ENCODE peak calls at places on chromosomes 12 and 14, in four cellular contexts. K, H, W and Y are unnamed samples. For H3K9me3, the result is how much of the 10 kb centered on the place peaks cover.

GRCh38 chr12:8648598-8649205 is 13.9 kb downstream of the MFAP5 start:
- DNase-seq in K (no peak), H (no peak), W (no peak), Y (no peak)

GRCh38 chr12:3802721-3803120 is 49.8 kb upstream of the CRACR2A start:
- DNase-seq in K (no peak), H (no peak), W (no peak), Y (no peak)

GRCh38 chr14:101464310-101464983 is 96.8 kb upstream of the DIO3 start:
- DNase-seq in K (no peak), H (no peak), W (no peak), Y (no peak)

GRCh38 chr14:104913413-104913812 is 11.3 kb upstream of the PLD4 start:
- DNase-seq in K (no peak), H (no peak), W (no peak), Y (no peak)

GRCh38 chr14:89304972-89305703 is 111.9 kb downstream of the FOXN3 start:
- DNase-seq in K (no peak), H (no peak), W (no peak), Y (no peak)

GRCh38 chr14:92724516-92725340 is 23.7 kb downstream of the LGMN start:
- DNase-seq in K (peak), H (peak), W (no peak), Y (no peak)

GRCh38 chr14:102341566-102341965 is 21.1 kb downstream of the CINP start:
- DNase-seq in K (no peak), H (no peak), W (no peak), Y (no peak)

GRCh38 chr14:75249251-75249957 is 29.2 kb upstream of the FOS start:
- DNase-seq in K (peak), H (no peak), W (no peak), Y (no peak)

GRCh38 chr12:131831635-131832041 is 3.4 kb downstream of the MMP17 start:
- DNase-seq in K (no peak), H (no peak), W (no peak), Y (no peak)

GRCh38 chr12:127149226-127149964 is 1117.6 kb upstream of the TMEM132C start:
- DNase-seq in K (no peak), H (no peak), W (no peak), Y (no peak)

GRCh38 chr12:60205500-60205899 is 609.7 kb downstream of the SLC16A7 start:
- DNase-seq in K (peak), H (no peak), W (no peak), Y (no peak)

GRCh38 chr14:50082784-50083466 is 33.4 kb downstream of the VCPKMT start:
- DNase-seq in K (no peak), H (no peak), W (no peak), Y (no peak)

GRCh38 chr14:90487031-90487430 is 90.2 kb downstream of the CALM1 start:
- DNase-seq in K (no peak), H (no peak), W (no peak), Y (no peak)

GRCh38 chr12:95859344-95859816 is 628 bp downstream of the SNRPF start:
- DNase-seq in K (peak), H (peak), W (no peak), Y (no peak)

GRCh38 chr14:38755036-38755435 is 348.0 kb downstream of the SEC23A start:
- DNase-seq in K (no peak), H (no peak), W (no peak), Y (no peak)

GRCh38 chr12:54439521-54440255 is 20.6 kb upstream of the ITGA5 start:
- DNase-seq in K (peak), H (peak), W (peak), Y (no peak)

GRCh38 chr12:109098671-109099070 is 1.3 kb downstream of the UNG start:
- DNase-seq in K (no peak), H (no peak), W (no peak), Y (no peak)

GRCh38 chr12:59651230-59651920 is 55.5 kb downstream of the SLC16A7 start:
- DNase-seq in K (no peak), H (peak), W (no peak), Y (no peak)

GRCh38 chr12:68785358-68785757 is 22.6 kb upstream of the MDM2 start:
- DNase-seq in K (no peak), H (no peak), W (no peak), Y (no peak)

GRCh38 chr14:22915886-22916521 is 2.9 kb downstream of the RBM23 start:
- DNase-seq in K (no peak), H (peak), W (no peak), Y (no peak)

GRCh38 chr14:48936352-48936751 is 649.8 kb downstream of the RPS29 start:
- DNase-seq in K (no peak), H (no peak), W (no peak), Y (no peak)

GRCh38 chr12:116662612-116663144 is 75.2 kb downstream of the SPRING1 start:
- DNase-seq in K (no peak), H (peak), W (no peak), Y (no peak)

GRCh38 chr12:66028388-66028787 is 102.2 kb downstream of the LLPH start:
- DNase-seq in K (no peak), H (no peak), W (no peak), Y (no peak)
- H3K9me3 ChIP-seq in K (under half), H (under half), W (under half), Y (under half)

DNA sequence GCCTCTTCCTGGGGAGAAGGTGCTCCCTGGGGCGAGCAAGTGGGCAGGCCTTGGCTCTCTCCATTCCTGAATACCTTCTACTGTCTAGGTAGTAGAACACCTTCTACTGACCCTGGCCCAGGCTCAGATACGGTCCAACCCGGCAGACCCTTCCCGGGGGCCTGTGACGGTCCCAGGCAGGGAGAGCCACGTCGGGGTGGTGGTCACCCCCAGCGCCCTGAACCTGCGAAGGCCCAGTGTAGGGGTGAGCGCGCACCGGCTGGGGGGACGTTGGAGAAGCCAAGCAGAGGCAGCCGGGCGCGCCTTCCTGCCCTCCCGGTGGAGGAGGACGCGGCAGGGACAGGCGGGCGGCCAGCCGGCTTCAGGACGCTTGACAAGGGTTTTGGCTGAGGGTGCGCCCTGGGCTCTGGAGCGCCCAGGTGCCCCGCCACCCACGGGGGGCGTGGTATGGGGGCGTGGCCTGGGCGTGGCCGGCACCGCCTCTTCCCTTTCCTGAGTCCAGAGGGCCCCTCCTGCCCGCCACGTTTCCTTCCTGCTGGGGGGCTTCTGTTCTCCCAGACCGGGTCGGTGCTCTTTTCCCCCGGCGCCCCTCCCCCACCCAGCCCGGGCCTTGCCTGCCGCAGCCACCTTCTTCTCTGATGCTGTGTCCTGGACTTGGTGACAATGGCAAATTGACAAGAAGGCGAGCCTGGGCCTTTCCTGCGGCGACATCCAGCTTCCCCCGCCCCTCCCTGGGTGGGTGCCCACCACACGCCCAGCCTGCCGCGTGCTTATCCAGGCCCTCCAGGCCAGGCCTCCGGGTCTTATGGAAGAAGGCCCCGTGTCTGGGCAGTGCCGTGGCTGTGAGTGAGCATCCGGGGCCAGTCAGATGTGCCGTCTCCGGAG is 24.5 kb upstream of the PPP1R13B start:
- DNase-seq in K (peak), H (no peak), W (no peak), Y (no peak)
- TF ChIP-seq SIN3A in K (no peak), H (no peak), W (no peak), Y (no peak)

GRCh38 chr14:37034410-37035285 is 137.8 kb downstream of the SLC25A21 start:
- DNase-seq in K (no peak), H (no peak), W (no peak), Y (no peak)
- TF ChIP-seq TCF7L2 in K (no peak), H (no peak), W (no peak), Y (no peak)

DNA sequence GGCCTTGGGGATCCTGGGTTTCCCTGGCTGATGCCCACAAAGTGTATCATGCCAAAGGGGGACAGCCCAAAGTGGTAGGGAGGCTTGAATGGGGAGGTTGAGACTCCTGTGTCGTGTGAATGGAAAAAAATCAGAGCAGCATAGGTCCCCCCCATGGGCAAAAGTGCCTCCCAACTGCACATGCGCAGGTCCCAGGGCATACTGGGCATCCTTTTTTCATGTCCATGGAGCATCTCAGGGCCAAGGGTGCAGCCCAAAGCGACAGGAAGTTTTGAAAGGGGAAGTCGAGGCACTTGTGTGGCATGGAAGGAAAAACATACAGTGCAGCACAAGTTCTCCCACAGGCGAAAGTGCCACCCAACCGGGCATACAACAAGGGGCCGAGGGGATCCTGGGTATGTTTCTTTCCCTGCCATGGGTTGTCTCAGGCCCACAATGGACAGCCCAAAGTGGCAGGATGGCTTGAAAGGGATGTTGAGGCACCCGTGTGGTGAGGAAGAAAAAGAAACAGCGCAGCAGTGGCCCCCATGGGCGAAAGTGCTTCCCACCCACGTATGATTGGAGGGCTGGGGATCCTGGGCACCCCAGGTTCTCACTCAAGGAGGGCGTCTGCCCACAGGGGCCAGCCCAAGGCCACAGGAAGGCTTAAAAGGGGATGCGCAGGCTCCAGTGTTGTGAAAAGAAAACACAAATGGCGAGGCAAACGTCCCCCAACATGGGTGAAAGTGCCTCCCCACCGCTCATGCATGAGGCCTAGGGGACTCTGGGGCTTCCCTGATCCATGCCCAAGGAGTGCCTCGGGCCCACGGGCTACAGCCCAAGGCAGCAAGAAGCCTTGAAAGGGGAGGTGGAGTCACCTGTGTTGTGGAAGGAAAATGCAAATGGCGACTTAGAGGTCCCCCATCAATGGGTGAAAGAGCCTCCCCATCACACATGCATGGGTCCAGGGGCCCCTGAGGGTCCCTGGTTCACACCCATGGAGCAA is 573.7 kb downstream of the ALG10 start:
- DNase-seq in K (no peak), H (no peak), W (no peak), Y (no peak)
- H3K9me3 ChIP-seq in K (under half), H (half or more), W (under half), Y (under half)

DNA sequence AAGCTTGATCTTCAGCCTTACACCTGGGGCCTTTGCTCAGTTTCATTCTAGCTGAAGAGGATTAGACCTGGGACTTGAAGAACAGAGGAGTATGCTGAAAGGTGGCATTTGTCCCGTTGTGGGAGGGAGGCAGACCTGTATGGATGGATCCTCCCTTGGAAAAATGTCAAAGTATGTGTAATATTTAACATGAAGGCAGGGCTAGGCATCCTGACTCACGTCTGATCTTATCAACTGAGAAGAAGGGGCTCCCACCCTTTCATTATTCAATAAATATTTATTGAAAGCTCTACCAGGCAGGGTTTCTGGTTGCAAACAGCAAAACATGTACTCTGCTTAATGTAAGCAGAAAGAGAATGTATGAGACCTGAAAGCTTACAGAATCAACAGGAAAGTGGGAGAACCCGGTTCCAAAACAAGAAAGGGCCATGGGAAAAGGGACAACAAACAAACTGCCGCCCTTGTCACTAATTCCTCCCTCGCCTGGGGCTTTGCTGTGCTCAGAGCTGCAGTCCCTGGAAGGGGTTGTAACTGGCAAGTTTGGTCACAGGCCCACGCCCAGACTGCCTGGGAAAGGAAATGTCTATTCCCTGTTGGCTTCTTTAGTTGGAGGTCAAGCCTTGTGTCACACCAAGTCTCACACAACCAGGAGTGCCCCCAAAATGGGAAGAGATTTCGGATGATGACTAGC is 37.1 kb downstream of the RAB35 start:
- DNase-seq in K (no peak), H (peak), W (peak), Y (no peak)
- TF ChIP-seq SIN3A in K (no peak), H (no peak), W (no peak), Y (no peak)